ENCODE peak calls at places on chromosomes 11 and 22, in seven cellular contexts. Y is right cardiac atrium; G is BJ; K is cardiac muscle cell; V is fibroblast of mammary gland; F is naive thymus-derived CD4-positive, alpha-beta T cell; J is AG10803. D is an unnamed sample.
A peak's percentile ranks its signal among the peaks of the same experiment; 100 is the strongest.

GRCh38 chr11:17012712-17013547 is 1.3 kb downstream of the PLEKHA7 start:
- DNase-seq in K (peak; percentile 64), J (no peak), F (no peak), V (peak; percentile 93), G (no peak), Y (peak; percentile 69), D (peak; percentile 85)

GRCh38 chr11:94788396-94788795 is 20.2 kb downstream of the AMOTL1 start:
- DNase-seq in V (peak; percentile 51), J (no peak), G (no peak), F (no peak), Y (no peak), K (no peak), D (no peak)

GRCh38 chr22:37309221-37310074 is 27.1 kb downstream of the CYTH4 start:
- DNase-seq in F (peak; percentile 60), Y (no peak), V (no peak), J (no peak), K (no peak), G (no peak), D (no peak)

GRCh38 chr11:65116370-65117205 is 913 bp downstream of the ZNHIT2 start:
- DNase-seq in F (peak; percentile 60), J (peak; percentile 66), K (peak; percentile 27), V (peak; percentile 70), Y (peak; percentile 72), G (no peak), D (no peak)

GRCh38 chr11:126426820-126427749 is 71.6 kb downstream of the ST3GAL4 start:
- DNase-seq in F (no peak), Y (peak; percentile 46), V (no peak), G (no peak), J (no peak), K (no peak), D (no peak)

GRCh38 chr11:66981976-66982578 is 7.0 kb downstream of the C11orf86 start:
- DNase-seq in G (peak; percentile 66), V (peak; percentile 93), Y (peak; percentile 89), J (peak; percentile 91), K (no peak), F (no peak), D (no peak)

GRCh38 chr22:44146088-44146861 is 34.5 kb upstream of the PARVG start:
- DNase-seq in G (no peak), J (no peak), K (no peak), Y (no peak), V (peak; percentile 2), F (no peak), D (no peak)

GRCh38 chr22:27810566-27810965 is 9.0 kb upstream of the MN1 start:
- DNase-seq in K (no peak), G (peak; percentile 20), F (no peak), V (peak; percentile 49), J (peak; percentile 78), Y (peak; percentile 90), D (no peak)

GRCh38 chr11:13487661-13488030 is 8.2 kb downstream of the PTH start:
- DNase-seq in G (no peak), Y (no peak), V (peak; percentile 1), K (no peak), J (peak; percentile 12), F (peak; percentile 25), D (no peak)

GRCh38 chr22:49934891-49935557 is 16.6 kb downstream of the CRELD2 start:
- DNase-seq in F (peak; percentile 62), J (peak; percentile 62), V (peak; percentile 39), K (peak; percentile 54), Y (peak; percentile 97), G (no peak), D (no peak)

GRCh38 chr11:65851811-65852507 is 6.0 kb downstream of the CFL1 start:
- DNase-seq in K (no peak), J (no peak), V (no peak), G (no peak), F (no peak), Y (peak; percentile 46), D (no peak)

GRCh38 chr11:84106560-84106959 is 820.4 kb upstream of the CCDC90B start:
- DNase-seq in F (no peak), Y (no peak), G (no peak), V (no peak), K (no peak), J (no peak), D (no peak)

GRCh38 chr11:102006835-102007566 is 40.2 kb upstream of the CFAP300 start:
- DNase-seq in G (no peak), V (no peak), F (no peak), Y (no peak), K (no peak), J (no peak), D (no peak)

DNA sequence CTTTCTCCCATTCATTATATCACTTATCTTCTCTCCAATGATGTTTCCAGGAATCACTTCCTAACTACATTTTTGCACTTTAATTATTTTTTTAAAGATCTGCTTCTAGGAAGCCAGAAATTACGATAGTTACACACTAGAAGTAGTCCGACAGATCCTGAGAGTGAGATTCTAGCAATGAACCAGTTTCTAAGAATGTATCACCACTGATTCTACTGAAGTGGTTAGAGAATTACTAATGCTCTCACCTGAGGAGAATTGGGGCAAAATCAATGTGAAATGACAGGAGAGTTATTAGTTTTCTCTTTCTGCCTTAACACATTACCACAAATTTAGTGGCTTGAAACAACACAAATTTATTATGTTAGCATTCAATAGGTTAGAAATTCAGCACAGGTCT is 241.2 kb downstream of the CASP12 start:
- DNase-seq in Y (no peak), J (no peak), G (no peak), K (no peak), V (no peak), F (no peak), D (no peak)
- H3K4me3 ChIP-seq in Y (no peak overlapping the region), J (no peak overlapping the region), G (no peak overlapping the region), K (no peak overlapping the region), V (no peak overlapping the region), F (no peak overlapping the region), D (no peak overlapping the region)

GRCh38 chr11:134049303-134049702 is 19.6 kb upstream of the JAM3 start:
- DNase-seq in Y (no peak), K (no peak), G (no peak), V (no peak), J (no peak), F (no peak), D (no peak)

GRCh38 chr11:134047586-134047999 is 21.3 kb upstream of the JAM3 start:
- DNase-seq in K (no peak), G (peak; percentile 54), Y (peak; percentile 92), V (peak; percentile 93), J (peak; percentile 94), F (no peak), D (no peak)

GRCh38 chr11:134046681-134047449 is 22.0 kb upstream of the JAM3 start:
- DNase-seq in Y (no peak), G (no peak), V (no peak), F (no peak), J (no peak), K (no peak), D (no peak)

GRCh38 chr11:134045799-134046635 is 22.9 kb upstream of the JAM3 start:
- DNase-seq in Y (peak; percentile 66), G (no peak), F (no peak), K (peak; percentile 64), J (no peak), V (no peak), D (no peak)

GRCh38 chr11:134048028-134048427 is 20.8 kb upstream of the JAM3 start:
- DNase-seq in G (no peak), F (no peak), K (no peak), V (no peak), Y (no peak), J (no peak), D (no peak)
- H3K4me3 ChIP-seq in G (no peak overlapping the region), F (no peak overlapping the region), K (no peak overlapping the region), V (peak overlapping the region; percentile 4), Y (no peak overlapping the region), J (peak overlapping the region; percentile 16), D (no peak overlapping the region)

GRCh38 chr22:20133930-20134549 is 2.4 kb downstream of the ZDHHC8 start:
- DNase-seq in Y (peak; percentile 63), F (no peak), J (no peak), G (no peak), V (no peak), K (no peak), D (no peak)

GRCh38 chr22:20130739-20131592 is 638 bp upstream of the ZDHHC8 start:
- DNase-seq in Y (peak; percentile 97), F (peak; percentile 66), G (no peak), J (peak; percentile 77), V (peak; percentile 53), K (peak; percentile 93), D (no peak)

GRCh38 chr22:20131593-20131855 is at the start of gene ZDHHC8:
- DNase-seq in Y (peak; percentile 84), V (no peak), K (peak; percentile 64), F (no peak), J (peak; percentile 21), G (no peak), D (no peak)

GRCh38 chr22:20131856-20132685 is 467 bp downstream of the ZDHHC8 start:
- DNase-seq in J (peak; percentile 20), K (no peak), Y (peak; percentile 83), V (peak; percentile 38), F (no peak), G (no peak), D (no peak)

DNA sequence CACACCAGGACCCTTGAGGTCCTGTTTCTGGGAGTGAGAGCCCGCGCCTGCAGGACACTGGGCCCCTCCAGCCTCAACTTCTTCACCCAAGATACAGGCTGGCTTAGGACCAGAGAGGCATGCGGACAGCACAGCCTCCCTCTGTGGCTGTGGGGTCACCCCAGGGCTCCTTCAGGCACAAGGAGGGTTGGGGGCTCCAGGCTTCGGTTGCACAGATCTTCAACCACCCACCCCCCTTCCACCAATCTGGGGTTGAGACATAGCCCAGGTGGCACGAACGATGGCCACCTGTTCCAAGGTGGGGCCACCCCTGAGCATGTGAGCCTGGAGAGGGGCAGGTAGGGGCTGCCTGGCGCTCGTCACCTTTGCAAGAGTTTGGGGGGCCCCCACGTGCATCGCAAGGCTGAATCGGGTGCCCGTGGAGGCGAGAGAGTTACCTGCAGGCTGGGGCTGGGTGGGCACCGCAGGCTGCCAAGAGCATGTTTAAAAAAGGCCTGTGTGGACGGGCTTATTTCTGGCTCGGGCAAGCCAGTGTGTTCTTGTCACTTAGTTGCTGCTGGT is 1.2 kb downstream of the ZDHHC8 start:
- DNase-seq in J (no peak), F (no peak), G (no peak), Y (peak; percentile 67), K (no peak), V (no peak), D (no peak)
- H3K4me3 ChIP-seq in J (peak overlapping the region; percentile 76), F (peak overlapping the region; percentile 48), G (peak overlapping the region; percentile 91), Y (peak overlapping the region; percentile 89), K (peak overlapping the region; percentile 98), V (peak overlapping the region; percentile 71), D (peak overlapping the region; percentile 81)

DNA sequence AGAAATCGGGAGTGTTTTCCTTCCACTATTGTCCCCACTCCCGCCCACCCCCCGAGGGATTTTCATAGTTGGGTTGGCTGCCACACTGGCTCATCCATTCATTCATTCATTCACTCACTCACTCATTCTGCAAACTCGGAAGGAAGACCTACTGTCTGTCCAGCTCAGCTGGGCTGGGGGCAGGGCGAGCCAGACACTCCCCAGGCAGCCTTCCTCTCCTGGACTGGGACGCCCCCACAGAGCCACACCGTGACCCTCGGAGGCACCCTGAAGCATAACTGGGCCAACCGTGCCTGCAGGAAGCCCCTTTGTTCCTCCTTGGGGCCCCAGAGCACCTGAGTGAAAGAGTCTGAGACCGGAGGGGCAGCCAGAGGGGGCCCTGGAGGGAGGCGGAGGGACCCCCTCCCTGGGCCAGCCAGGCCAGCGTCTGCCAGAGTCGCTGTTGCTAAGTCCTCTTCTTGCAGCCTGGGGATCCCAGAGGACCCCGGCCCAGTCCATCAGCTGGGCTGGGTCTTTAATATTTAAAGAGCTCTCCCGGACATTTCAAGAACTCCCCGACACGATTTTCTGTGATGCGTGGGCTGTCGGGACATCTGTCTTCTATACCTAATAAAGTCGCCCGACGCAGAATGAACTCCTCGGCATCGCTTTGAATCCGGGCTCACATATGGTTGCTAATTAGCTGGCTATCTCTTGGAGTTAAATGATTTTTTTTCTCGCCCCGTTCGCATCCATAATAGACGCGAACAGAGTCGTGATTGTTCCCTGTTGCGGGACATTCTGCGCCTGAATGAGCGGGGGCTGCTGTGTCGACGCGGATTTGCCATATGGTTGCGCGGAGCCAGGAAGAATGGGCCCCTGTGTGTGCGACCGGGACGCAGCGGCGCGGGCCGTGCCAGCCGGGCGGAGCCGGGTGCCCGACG is 16.7 kb downstream of the CDKN1C start:
- DNase-seq in K (no peak), G (no peak), Y (no peak), F (no peak), V (no peak), J (no peak), D (no peak)
- H3K4me3 ChIP-seq in K (no peak overlapping the region), G (no peak overlapping the region), Y (peak overlapping the region; percentile 26), F (no peak overlapping the region), V (no peak overlapping the region), J (no peak overlapping the region), D (no peak overlapping the region)